ENCODE peak calls at places on chromosomes 12 and 14, in six cellular contexts. One of them, this sample, is unnamed.

GRCh38 chr14:87066221-87066817 is 926.7 kb downstream of the GALC start:
- DNase-seq in cardiac muscle cell: peak
- DNase-seq in breast epithelium: no peak
- DNase-seq in transverse colon: no peak
- DNase-seq in pancreas: no peak
- DNase-seq in ovary: no peak
- DNase-seq in this sample: no peak

GRCh38 chr14:80390911-80391310 is 179.6 kb upstream of the DIO2 start:
- DNase-seq in breast epithelium: no peak
- DNase-seq in pancreas: no peak
- DNase-seq in ovary: no peak
- DNase-seq in cardiac muscle cell: peak
- DNase-seq in transverse colon: no peak
- DNase-seq in this sample: no peak

GRCh38 chr12:835754-836493 is 83.5 kb downstream of the WNK1 start:
- DNase-seq in cardiac muscle cell: no peak
- DNase-seq in breast epithelium: no peak
- DNase-seq in transverse colon: no peak
- DNase-seq in ovary: no peak
- DNase-seq in pancreas: no peak
- DNase-seq in this sample: no peak

GRCh38 chr12:68428724-68429580 is 96.8 kb upstream of the MDM1 start:
- DNase-seq in ovary: no peak
- DNase-seq in cardiac muscle cell: peak
- DNase-seq in transverse colon: no peak
- DNase-seq in pancreas: no peak
- DNase-seq in breast epithelium: no peak
- DNase-seq in this sample: no peak

GRCh38 chr12:129973236-129973961 is 69.6 kb upstream of the TMEM132D start:
- DNase-seq in transverse colon: no peak
- DNase-seq in ovary: no peak
- DNase-seq in pancreas: no peak
- DNase-seq in breast epithelium: no peak
- DNase-seq in cardiac muscle cell: no peak
- DNase-seq in this sample: no peak

GRCh38 chr12:130481392-130481879 is 143.7 kb downstream of the PIWIL1 start:
- DNase-seq in cardiac muscle cell: no peak
- DNase-seq in ovary: no peak
- DNase-seq in transverse colon: no peak
- DNase-seq in breast epithelium: no peak
- DNase-seq in pancreas: no peak
- DNase-seq in this sample: no peak

GRCh38 chr12:110436231-110436630 is 13.9 kb downstream of the ARPC3 start:
- DNase-seq in breast epithelium: no peak
- DNase-seq in ovary: no peak
- DNase-seq in pancreas: no peak
- DNase-seq in transverse colon: no peak
- DNase-seq in cardiac muscle cell: peak
- DNase-seq in this sample: no peak

GRCh38 chr12:32201996-32202395 is 95.3 kb downstream of the BICD1 start:
- DNase-seq in pancreas: no peak
- DNase-seq in cardiac muscle cell: no peak
- DNase-seq in transverse colon: no peak
- DNase-seq in ovary: no peak
- DNase-seq in breast epithelium: no peak
- DNase-seq in this sample: no peak

GRCh38 chr12:132835076-132835870 is 6.6 kb upstream of the GOLGA3 start:
- DNase-seq in breast epithelium: no peak
- DNase-seq in transverse colon: no peak
- DNase-seq in ovary: no peak
- DNase-seq in cardiac muscle cell: no peak
- DNase-seq in pancreas: no peak
- DNase-seq in this sample: no peak

GRCh38 chr12:61367281-61367785 is 892.9 kb upstream of the USP15 start:
- DNase-seq in ovary: no peak
- DNase-seq in cardiac muscle cell: no peak
- DNase-seq in breast epithelium: no peak
- DNase-seq in transverse colon: no peak
- DNase-seq in pancreas: no peak
- DNase-seq in this sample: no peak

GRCh38 chr14:70027785-70028428 is 148.7 kb downstream of the SMOC1 start:
- DNase-seq in ovary: peak
- DNase-seq in cardiac muscle cell: peak
- DNase-seq in breast epithelium: peak
- DNase-seq in transverse colon: peak
- DNase-seq in pancreas: peak
- DNase-seq in this sample: peak

GRCh38 chr12:107351716-107352115 is 258.4 kb upstream of the CRY1 start:
- DNase-seq in cardiac muscle cell: no peak
- DNase-seq in pancreas: no peak
- DNase-seq in transverse colon: no peak
- DNase-seq in ovary: no peak
- DNase-seq in breast epithelium: no peak
- DNase-seq in this sample: no peak
- TF ChIP-seq CTCF in cardiac muscle cell: no peak
- TF ChIP-seq CTCF in pancreas: no peak
- TF ChIP-seq CTCF in transverse colon: no peak
- TF ChIP-seq CTCF in ovary: no peak
- TF ChIP-seq CTCF in breast epithelium: no peak
- TF ChIP-seq CTCF in this sample: no peak

DNA sequence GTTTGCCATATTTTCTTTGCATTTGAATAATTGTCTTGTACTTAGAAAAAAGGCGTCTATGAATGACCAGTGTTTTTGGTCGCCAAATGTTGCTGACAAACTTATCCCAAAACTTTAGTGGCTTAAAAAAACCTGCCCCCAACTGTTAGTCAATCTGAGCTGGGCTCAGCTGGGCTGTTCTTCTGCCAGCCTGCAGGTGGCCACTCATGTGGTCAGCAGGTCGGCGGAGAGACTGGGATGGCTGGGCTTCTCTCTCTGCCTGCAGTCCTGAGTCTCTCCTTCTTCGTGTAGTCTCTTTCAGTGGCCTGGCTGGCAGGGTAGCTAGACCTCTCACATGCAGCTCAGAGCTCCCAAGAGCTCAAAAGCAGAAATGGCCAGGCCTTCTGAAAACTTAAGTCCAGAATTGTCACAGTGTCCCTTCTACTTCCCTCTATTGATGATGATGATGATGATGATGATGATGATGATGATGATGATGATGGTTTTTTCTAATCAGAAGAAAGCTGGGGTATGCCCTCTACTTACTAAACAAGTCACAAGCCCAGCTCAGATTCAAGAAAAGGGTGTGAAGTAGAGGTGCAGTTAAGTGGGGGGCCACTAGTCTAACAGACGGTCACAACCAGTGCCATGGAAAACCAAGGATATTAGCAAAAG is 87.9 kb downstream of the PTPN11 start:
- DNase-seq in breast epithelium: no peak
- DNase-seq in pancreas: no peak
- DNase-seq in transverse colon: no peak
- DNase-seq in ovary: no peak
- DNase-seq in cardiac muscle cell: no peak
- DNase-seq in this sample: no peak
- TF ChIP-seq CTCF in breast epithelium: no peak
- TF ChIP-seq CTCF in pancreas: no peak
- TF ChIP-seq CTCF in transverse colon: no peak
- TF ChIP-seq CTCF in ovary: no peak
- TF ChIP-seq CTCF in cardiac muscle cell: no peak
- TF ChIP-seq CTCF in this sample: no peak

GRCh38 chr14:21995332-21995731 is 321.7 kb upstream of the OR4E1 start:
- DNase-seq in cardiac muscle cell: no peak
- DNase-seq in pancreas: no peak
- DNase-seq in ovary: no peak
- DNase-seq in transverse colon: no peak
- DNase-seq in breast epithelium: no peak
- DNase-seq in this sample: no peak

GRCh38 chr14:21993837-21994236 is 320.2 kb upstream of the OR4E1 start:
- DNase-seq in cardiac muscle cell: no peak
- DNase-seq in pancreas: no peak
- DNase-seq in breast epithelium: no peak
- DNase-seq in ovary: no peak
- DNase-seq in transverse colon: no peak
- DNase-seq in this sample: no peak

GRCh38 chr14:21993070-21993469 is 319.5 kb upstream of the OR4E1 start:
- DNase-seq in transverse colon: no peak
- DNase-seq in breast epithelium: no peak
- DNase-seq in cardiac muscle cell: no peak
- DNase-seq in pancreas: no peak
- DNase-seq in ovary: no peak
- DNase-seq in this sample: no peak

GRCh38 chr14:21999400-21999799 is 325.8 kb upstream of the OR4E1 start:
- DNase-seq in pancreas: no peak
- DNase-seq in cardiac muscle cell: no peak
- DNase-seq in transverse colon: no peak
- DNase-seq in ovary: no peak
- DNase-seq in breast epithelium: no peak
- DNase-seq in this sample: no peak

DNA sequence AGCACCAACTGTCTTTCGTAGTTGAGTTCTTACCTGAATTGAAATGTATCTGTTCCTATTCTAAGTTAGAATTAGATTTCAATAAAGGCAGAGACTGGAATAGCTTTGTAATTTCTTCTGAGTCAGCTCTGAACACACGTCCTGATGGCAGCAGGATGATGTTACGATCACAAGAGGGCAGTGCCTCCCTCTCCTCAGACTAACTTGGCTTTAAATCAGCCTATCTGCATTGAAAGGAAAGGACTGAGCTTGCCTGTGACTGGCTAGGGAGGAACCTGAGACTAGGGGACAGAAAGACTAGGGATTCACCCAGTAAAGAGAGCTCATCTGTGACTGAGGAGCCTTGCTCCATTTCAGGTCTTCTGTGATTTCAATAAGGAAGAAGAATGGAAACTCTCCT is 323.7 kb upstream of the OR4E1 start:
- DNase-seq in transverse colon: no peak
- DNase-seq in pancreas: no peak
- DNase-seq in breast epithelium: no peak
- DNase-seq in cardiac muscle cell: peak
- DNase-seq in ovary: no peak
- DNase-seq in this sample: no peak
- TF ChIP-seq CTCF in transverse colon: no peak
- TF ChIP-seq CTCF in pancreas: no peak
- TF ChIP-seq CTCF in breast epithelium: no peak
- TF ChIP-seq CTCF in cardiac muscle cell: peak
- TF ChIP-seq CTCF in ovary: no peak
- TF ChIP-seq CTCF in this sample: no peak

GRCh38 chr14:76870146-76870545 is 43.9 kb downstream of the LRRC74A start:
- DNase-seq in cardiac muscle cell: no peak
- DNase-seq in pancreas: no peak
- DNase-seq in breast epithelium: no peak
- DNase-seq in transverse colon: no peak
- DNase-seq in ovary: no peak
- DNase-seq in this sample: no peak
- TF ChIP-seq CTCF in cardiac muscle cell: no peak
- TF ChIP-seq CTCF in pancreas: no peak
- TF ChIP-seq CTCF in breast epithelium: no peak
- TF ChIP-seq CTCF in transverse colon: no peak
- TF ChIP-seq CTCF in ovary: no peak
- TF ChIP-seq CTCF in this sample: no peak

DNA sequence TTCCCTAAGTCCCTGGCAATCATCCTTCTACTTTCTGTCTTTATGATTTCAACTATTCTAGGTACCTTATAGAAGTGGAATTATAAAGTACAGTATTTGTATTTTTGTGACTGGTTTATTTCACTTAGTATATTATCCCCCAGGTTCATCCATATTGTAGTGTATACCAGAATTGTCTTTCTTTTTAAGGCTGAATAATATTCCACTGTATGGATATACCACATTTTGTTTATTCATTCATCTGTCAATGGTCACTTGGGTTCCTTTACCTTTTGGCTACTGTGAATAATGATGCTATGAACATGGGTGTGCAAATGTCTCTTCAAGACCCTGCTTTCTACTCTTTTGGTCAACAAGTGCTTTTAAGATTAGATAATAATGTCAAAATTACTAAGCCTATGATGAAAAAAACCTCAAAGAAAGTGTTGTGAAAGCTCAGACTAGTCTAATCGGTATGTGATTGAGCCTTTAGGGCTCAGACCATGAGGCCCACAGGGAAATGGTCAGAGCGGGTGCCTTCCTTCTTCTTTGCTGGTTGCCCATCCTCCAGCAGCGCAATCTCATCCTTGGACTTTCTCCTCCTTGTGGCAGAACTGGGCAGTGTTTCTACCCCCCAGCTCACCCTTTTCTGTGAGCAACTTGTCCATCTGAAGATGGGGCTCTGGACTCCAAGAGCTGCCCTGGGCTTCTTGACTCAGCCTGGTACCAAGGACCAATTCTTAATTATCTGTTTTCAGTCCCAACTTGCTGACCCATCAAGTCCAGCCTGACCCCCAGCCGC is 105.4 kb downstream of the TTC8 start:
- DNase-seq in transverse colon: no peak
- DNase-seq in ovary: no peak
- DNase-seq in cardiac muscle cell: no peak
- DNase-seq in pancreas: no peak
- DNase-seq in breast epithelium: no peak
- DNase-seq in this sample: no peak
- TF ChIP-seq CTCF in transverse colon: no peak
- TF ChIP-seq CTCF in ovary: no peak
- TF ChIP-seq CTCF in cardiac muscle cell: no peak
- TF ChIP-seq CTCF in pancreas: no peak
- TF ChIP-seq CTCF in breast epithelium: no peak
- TF ChIP-seq CTCF in this sample: no peak

GRCh38 chr12:52952082-52952801 is 3.3 kb downstream of the KRT18 start:
- DNase-seq in pancreas: peak
- DNase-seq in breast epithelium: peak
- DNase-seq in ovary: no peak
- DNase-seq in transverse colon: peak
- DNase-seq in cardiac muscle cell: peak
- DNase-seq in this sample: no peak
- TF ChIP-seq CTCF in pancreas: peak
- TF ChIP-seq CTCF in breast epithelium: peak
- TF ChIP-seq CTCF in ovary: no peak
- TF ChIP-seq CTCF in transverse colon: peak
- TF ChIP-seq CTCF in cardiac muscle cell: peak
- TF ChIP-seq CTCF in this sample: no peak

DNA sequence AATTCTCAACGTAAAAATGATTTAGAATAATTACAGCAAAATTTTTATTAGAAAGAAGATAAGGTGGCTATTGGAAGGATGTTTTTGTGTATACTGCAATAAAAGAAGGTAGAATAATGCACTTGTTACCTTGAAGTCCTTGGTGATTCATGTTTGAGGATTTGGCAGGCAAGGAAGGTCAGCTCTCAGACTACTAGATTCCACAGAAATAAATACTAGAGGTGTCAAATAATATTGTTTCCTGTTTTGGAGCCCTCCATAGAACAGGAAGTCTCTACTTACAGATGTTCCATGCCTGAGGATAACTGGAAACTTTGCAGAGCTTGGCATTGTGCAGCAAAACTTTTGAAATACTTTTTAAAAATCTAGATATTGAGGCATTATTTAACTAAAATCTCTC is 284.3 kb upstream of the SYT1 start:
- DNase-seq in ovary: no peak
- DNase-seq in pancreas: no peak
- DNase-seq in breast epithelium: no peak
- DNase-seq in transverse colon: no peak
- DNase-seq in cardiac muscle cell: no peak
- DNase-seq in this sample: no peak
- TF ChIP-seq CTCF in ovary: no peak
- TF ChIP-seq CTCF in pancreas: no peak
- TF ChIP-seq CTCF in breast epithelium: no peak
- TF ChIP-seq CTCF in transverse colon: no peak
- TF ChIP-seq CTCF in cardiac muscle cell: no peak
- TF ChIP-seq CTCF in this sample: no peak